ENCODE peak calls at places on chromosomes 6 and 20, in four cellular contexts. One of them, this sample, is unnamed.

GRCh38 chr20:9172908-9173307 is 104.0 kb downstream of the PLCB4 start:
- DNase-seq in tibial nerve: no peak
- DNase-seq in fibroblast of lung: peak
- DNase-seq in AG04449: no peak
- DNase-seq in this sample: no peak

GRCh38 chr20:40424695-40425094 is 264.3 kb downstream of the MAFB start:
- DNase-seq in tibial nerve: no peak
- DNase-seq in fibroblast of lung: no peak
- DNase-seq in AG04449: no peak
- DNase-seq in this sample: no peak

GRCh38 chr20:23340524-23340923 is 10.1 kb upstream of the NXT1 start:
- DNase-seq in tibial nerve: peak
- DNase-seq in AG04449: peak
- DNase-seq in fibroblast of lung: peak
- DNase-seq in this sample: no peak

GRCh38 chr6:110687326-110687725 is 127.9 kb downstream of the CDK19 start:
- DNase-seq in tibial nerve: no peak
- DNase-seq in AG04449: no peak
- DNase-seq in fibroblast of lung: no peak
- DNase-seq in this sample: no peak

GRCh38 chr20:32592022-32592421 is 6.9 kb upstream of the NOL4L start:
- DNase-seq in fibroblast of lung: no peak
- DNase-seq in tibial nerve: no peak
- DNase-seq in AG04449: no peak
- DNase-seq in this sample: no peak

GRCh38 chr6:39256294-39256693 is 27.0 kb upstream of the KCNK5 start:
- DNase-seq in fibroblast of lung: no peak
- DNase-seq in tibial nerve: no peak
- DNase-seq in AG04449: no peak
- DNase-seq in this sample: no peak

GRCh38 chr6:39088331-39088730 is 26.7 kb downstream of the SAYSD1 start:
- DNase-seq in fibroblast of lung: peak
- DNase-seq in tibial nerve: no peak
- DNase-seq in AG04449: peak
- DNase-seq in this sample: peak

GRCh38 chr6:3280866-3281465 is 22.2 kb downstream of the PSMG4 start:
- DNase-seq in fibroblast of lung: peak
- DNase-seq in tibial nerve: no peak
- DNase-seq in AG04449: no peak
- DNase-seq in this sample: no peak

GRCh38 chr6:164929155-164929977 is 380.0 kb downstream of the C6orf118 start:
- DNase-seq in tibial nerve: no peak
- DNase-seq in AG04449: no peak
- DNase-seq in fibroblast of lung: no peak
- DNase-seq in this sample: no peak

GRCh38 chr20:49568491-49569151 is 684 bp upstream of the PTGIS start:
- DNase-seq in tibial nerve: no peak
- DNase-seq in fibroblast of lung: peak
- DNase-seq in AG04449: no peak
- DNase-seq in this sample: no peak

GRCh38 chr6:111379302-111379701 is 103.7 kb downstream of the REV3L start:
- DNase-seq in AG04449: no peak
- DNase-seq in fibroblast of lung: no peak
- DNase-seq in tibial nerve: no peak
- DNase-seq in this sample: no peak

GRCh38 chr6:47634210-47635047 is 64.0 kb upstream of the ADGRF4 start:
- DNase-seq in AG04449: no peak
- DNase-seq in tibial nerve: no peak
- DNase-seq in fibroblast of lung: no peak
- DNase-seq in this sample: no peak

GRCh38 chr20:294602-295001 is 2.8 kb upstream of the ZCCHC3 start:
- DNase-seq in AG04449: no peak
- DNase-seq in tibial nerve: no peak
- DNase-seq in fibroblast of lung: no peak
- DNase-seq in this sample: no peak

GRCh38 chr6:1325471-1326309 is 13.8 kb downstream of the FOXQ1 start:
- DNase-seq in tibial nerve: no peak
- DNase-seq in fibroblast of lung: peak
- DNase-seq in AG04449: peak
- DNase-seq in this sample: no peak

GRCh38 chr6:21596379-21597242 is 3.1 kb downstream of the SOX4 start:
- DNase-seq in AG04449: no peak
- DNase-seq in fibroblast of lung: peak
- DNase-seq in tibial nerve: no peak
- DNase-seq in this sample: no peak

GRCh38 chr20:20489054-20489453 is 121.2 kb downstream of the INSM1 start:
- DNase-seq in fibroblast of lung: peak
- DNase-seq in AG04449: no peak
- DNase-seq in tibial nerve: no peak
- DNase-seq in this sample: no peak

GRCh38 chr6:82251942-82252341 is 4.4 kb upstream of the IBTK start:
- DNase-seq in fibroblast of lung: peak
- DNase-seq in tibial nerve: no peak
- DNase-seq in AG04449: no peak
- DNase-seq in this sample: no peak

GRCh38 chr20:10910535-10911239 is 236.9 kb upstream of the JAG1 start:
- DNase-seq in AG04449: no peak
- DNase-seq in fibroblast of lung: peak
- DNase-seq in tibial nerve: no peak
- DNase-seq in this sample: no peak

GRCh38 chr20:38838326-38838725 is 32.8 kb downstream of the PPP1R16B start:
- DNase-seq in tibial nerve: no peak
- DNase-seq in AG04449: no peak
- DNase-seq in fibroblast of lung: no peak
- DNase-seq in this sample: no peak

GRCh38 chr6:33204415-33205171 is at the start of gene HSD17B8:
- DNase-seq in tibial nerve: peak
- DNase-seq in AG04449: peak
- DNase-seq in fibroblast of lung: peak
- DNase-seq in this sample: peak

DNA sequence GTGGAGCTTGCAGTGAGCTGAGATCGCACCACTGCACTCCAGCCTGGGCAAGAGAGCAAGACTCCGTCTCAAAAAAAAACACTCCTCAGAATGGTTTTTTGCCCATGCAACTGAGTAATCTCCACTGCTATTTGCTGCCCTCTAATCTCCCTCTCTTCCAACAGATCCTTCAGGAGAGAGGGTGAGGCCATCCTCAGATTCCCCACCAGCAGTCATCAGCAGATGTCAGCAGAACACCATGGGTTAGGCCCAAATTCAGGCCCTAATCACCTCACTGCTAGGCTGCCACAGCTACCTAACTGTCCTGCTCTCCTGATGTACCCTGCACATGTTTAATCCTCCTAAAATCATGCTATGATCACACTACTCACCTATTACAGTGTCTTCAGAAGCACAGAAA is 63.2 kb upstream of the BEND6 start:
- DNase-seq in tibial nerve: no peak
- DNase-seq in fibroblast of lung: no peak
- DNase-seq in AG04449: no peak
- DNase-seq in this sample: no peak
- TF ChIP-seq CTCF in tibial nerve: no peak
- TF ChIP-seq CTCF in fibroblast of lung: no peak
- TF ChIP-seq CTCF in AG04449: peak
- TF ChIP-seq CTCF in this sample: no peak

GRCh38 chr6:113763311-113763766 is 93.8 kb upstream of the MARCKS start:
- DNase-seq in fibroblast of lung: peak
- DNase-seq in AG04449: no peak
- DNase-seq in tibial nerve: no peak
- DNase-seq in this sample: no peak
- H3K4me3 ChIP-seq in fibroblast of lung: no peak
- H3K4me3 ChIP-seq in AG04449: no peak
- H3K4me3 ChIP-seq in tibial nerve: no peak
- H3K4me3 ChIP-seq in this sample: no peak

DNA sequence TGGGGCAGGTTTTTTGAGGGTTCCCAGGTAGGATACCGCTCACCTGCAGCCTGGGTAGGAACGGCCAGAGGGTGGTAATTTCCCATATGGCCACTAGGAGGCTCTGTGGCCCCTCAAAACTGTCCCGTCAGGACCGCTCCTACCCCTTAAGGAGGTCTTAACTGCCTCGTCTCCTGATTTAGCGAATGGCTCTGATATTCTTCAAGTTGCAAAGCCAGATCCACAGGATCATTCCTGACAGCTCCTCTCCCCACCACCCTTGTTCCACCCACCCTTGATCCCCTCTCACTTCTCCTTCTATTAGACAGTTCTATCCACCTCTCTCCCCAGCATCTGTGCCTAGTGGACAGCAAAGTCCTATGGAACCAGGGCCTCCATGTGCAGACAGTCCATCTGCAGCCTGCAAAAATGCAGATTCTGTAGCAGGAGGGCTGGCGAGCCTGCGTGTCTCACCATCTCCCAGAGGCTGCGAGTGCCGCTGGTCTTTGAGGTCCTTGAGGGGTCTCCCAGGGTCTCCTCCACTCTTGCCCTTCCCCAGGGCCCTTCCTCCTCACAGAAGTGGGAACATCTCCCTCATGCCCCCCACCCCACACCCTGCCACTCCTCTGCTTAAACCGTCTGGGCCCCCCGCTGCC is 34.3 kb upstream of the ZBP1 start:
- DNase-seq in tibial nerve: no peak
- DNase-seq in fibroblast of lung: peak
- DNase-seq in AG04449: no peak
- DNase-seq in this sample: peak
- TF ChIP-seq CTCF in tibial nerve: peak
- TF ChIP-seq CTCF in fibroblast of lung: peak
- TF ChIP-seq CTCF in AG04449: peak
- TF ChIP-seq CTCF in this sample: peak

DNA sequence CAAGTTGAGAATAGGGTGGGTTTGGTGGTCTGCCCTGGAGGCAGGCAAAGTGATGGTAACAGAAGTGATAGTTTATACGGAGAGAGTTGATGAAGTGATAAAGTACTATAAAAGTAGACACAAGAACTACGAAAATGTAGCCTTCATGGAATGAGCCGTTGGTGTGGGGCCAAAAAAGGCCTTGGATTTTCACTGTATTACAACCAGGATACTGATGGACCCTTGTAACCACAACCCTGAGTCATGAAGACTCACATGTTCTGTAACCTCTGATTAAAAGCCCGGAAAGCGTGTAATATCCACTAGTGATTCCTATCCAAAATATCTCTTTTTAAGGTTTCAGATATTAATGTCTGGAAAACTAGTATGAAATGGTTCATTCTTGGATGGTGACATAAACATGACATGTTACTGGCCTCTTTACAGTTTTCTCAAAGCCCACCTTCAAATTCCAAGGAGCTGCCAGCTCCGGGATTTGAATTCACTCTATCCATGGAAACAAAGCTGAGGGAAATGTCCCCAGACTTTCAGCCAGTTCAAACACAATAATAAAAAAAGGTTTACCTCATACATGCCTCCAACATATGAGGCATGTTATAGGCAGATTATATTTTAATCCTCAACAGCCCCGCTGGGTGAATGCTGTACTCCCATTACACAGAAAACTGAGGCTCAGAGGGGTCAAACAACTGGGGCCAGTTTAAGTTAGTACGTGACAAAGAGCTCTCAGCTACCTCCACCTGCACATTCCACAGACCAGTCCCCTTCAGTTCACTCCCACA is 55.4 kb downstream of the MRPL14 start:
- DNase-seq in fibroblast of lung: peak
- DNase-seq in AG04449: peak
- DNase-seq in tibial nerve: no peak
- DNase-seq in this sample: peak
- H3K4me3 ChIP-seq in fibroblast of lung: no peak
- H3K4me3 ChIP-seq in AG04449: no peak
- H3K4me3 ChIP-seq in tibial nerve: no peak
- H3K4me3 ChIP-seq in this sample: no peak

DNA sequence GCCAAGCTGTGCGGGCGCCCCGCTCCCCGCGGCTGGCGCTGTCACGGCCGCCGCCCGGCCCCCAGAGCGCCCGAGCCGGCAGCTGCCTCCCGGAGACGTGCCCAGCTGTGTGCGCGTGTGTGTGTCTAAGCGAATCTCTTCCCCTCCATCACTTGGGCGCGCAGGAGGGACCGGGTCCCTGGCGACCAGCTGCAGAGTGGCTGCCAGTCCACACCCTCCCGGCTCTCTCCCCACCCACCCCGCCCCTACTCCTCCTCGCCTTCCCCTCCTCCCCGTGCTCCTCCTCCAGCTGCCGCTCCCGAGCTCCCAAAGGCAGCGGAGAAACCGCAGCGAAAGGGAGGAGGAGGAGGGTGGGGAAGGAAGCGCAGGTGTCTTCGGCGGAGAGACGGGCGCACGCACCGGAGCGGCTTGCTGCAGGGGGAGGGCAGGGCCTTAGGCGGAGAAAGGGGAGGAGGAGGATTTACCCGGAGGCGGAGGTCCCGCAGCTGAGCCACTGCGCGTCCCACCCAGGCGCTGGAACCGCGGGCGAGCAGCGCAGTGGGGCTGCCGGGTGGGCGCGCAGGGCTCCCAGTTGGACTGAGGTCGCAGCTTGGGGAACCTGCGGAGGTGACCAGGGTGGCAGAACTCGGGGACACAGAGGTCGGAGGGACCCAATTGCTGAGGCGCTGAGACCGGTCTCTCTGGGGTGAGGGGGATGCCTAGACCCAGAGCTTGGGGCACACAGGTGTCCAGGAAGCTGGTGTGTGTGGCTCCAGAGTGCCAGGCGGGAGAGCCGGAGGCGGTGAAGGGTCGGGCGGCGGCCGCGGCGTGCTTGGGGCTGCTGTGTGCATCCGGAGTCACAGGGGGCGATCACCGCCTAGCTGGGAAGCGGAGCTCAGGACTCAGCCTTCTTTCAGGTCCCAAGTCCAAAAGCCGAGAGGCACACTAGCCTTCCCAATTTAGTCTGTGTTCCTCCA is at the start of gene HS3ST5:
- DNase-seq in AG04449: no peak
- DNase-seq in fibroblast of lung: peak
- DNase-seq in tibial nerve: no peak
- DNase-seq in this sample: peak
- TF ChIP-seq CTCF in AG04449: peak
- TF ChIP-seq CTCF in fibroblast of lung: peak
- TF ChIP-seq CTCF in tibial nerve: no peak
- TF ChIP-seq CTCF in this sample: peak

GRCh38 chr20:52212943-52213342 is 21.4 kb upstream of the ZFP64 start:
- DNase-seq in AG04449: no peak
- DNase-seq in tibial nerve: no peak
- DNase-seq in fibroblast of lung: no peak
- DNase-seq in this sample: no peak

GRCh38 chr20:52207020-52207810 is 15.6 kb upstream of the ZFP64 start:
- DNase-seq in tibial nerve: no peak
- DNase-seq in fibroblast of lung: peak
- DNase-seq in AG04449: no peak
- DNase-seq in this sample: no peak

GRCh38 chr20:52210037-52210990 is 18.7 kb upstream of the ZFP64 start:
- DNase-seq in tibial nerve: no peak
- DNase-seq in fibroblast of lung: no peak
- DNase-seq in AG04449: no peak
- DNase-seq in this sample: no peak

GRCh38 chr20:52204136-52204535 is 12.6 kb upstream of the ZFP64 start:
- DNase-seq in AG04449: no peak
- DNase-seq in fibroblast of lung: no peak
- DNase-seq in tibial nerve: no peak
- DNase-seq in this sample: no peak

DNA sequence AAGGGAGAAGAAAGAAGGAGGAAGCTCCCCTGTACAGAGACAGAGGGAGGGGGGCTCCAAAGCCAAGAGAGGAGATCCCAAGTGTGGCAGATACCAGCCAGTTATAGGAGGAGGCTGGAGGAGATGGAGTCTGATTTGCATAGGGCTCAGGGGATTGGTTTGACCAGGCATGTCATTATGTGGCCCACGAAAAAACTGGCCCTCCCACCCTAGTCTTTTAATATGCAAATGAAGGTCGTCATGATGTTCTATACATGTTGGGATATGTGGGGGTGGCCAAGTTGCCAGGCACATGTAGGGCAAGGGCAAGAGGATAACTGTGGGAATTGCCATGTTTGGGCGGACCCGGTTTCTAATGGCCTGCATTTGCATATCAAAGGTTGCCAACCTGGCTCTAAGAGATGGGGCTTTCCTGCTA is 17.6 kb upstream of the ZFP64 start:
- DNase-seq in AG04449: no peak
- DNase-seq in fibroblast of lung: no peak
- DNase-seq in tibial nerve: no peak
- DNase-seq in this sample: no peak
- H3K4me3 ChIP-seq in AG04449: no peak
- H3K4me3 ChIP-seq in fibroblast of lung: no peak
- H3K4me3 ChIP-seq in tibial nerve: no peak
- H3K4me3 ChIP-seq in this sample: no peak

This sample was measured in retinal pigment epithelial cell.